ENCODE peak calls at places on chromosomes 3 and 15, in six cellular contexts. One of them, this sample, is unnamed. For H3K9me3, the result is how much of the 10 kb centered on the place peaks cover.

GRCh38 chr3:156151824-156152428 is 31.5 kb downstream of the KCNAB1 start:
- DNase-seq in psoas muscle: peak
- DNase-seq in left ventricle myocardium inferior: peak
- DNase-seq in heart right ventricle: peak
- DNase-seq in stomach: peak
- DNase-seq in ascending aorta: peak
- DNase-seq in this sample: peak

GRCh38 chr3:190807719-190808375 is 54.6 kb downstream of the GMNC start:
- DNase-seq in psoas muscle: peak
- DNase-seq in stomach: peak
- DNase-seq in heart right ventricle: peak
- DNase-seq in ascending aorta: no peak
- DNase-seq in left ventricle myocardium inferior: peak
- DNase-seq in this sample: no peak

GRCh38 chr3:6861331-6861988 is 545 bp downstream of the GRM7 start:
- DNase-seq in heart right ventricle: no peak
- DNase-seq in left ventricle myocardium inferior: no peak
- DNase-seq in psoas muscle: no peak
- DNase-seq in stomach: no peak
- DNase-seq in ascending aorta: no peak
- DNase-seq in this sample: peak

GRCh38 chr15:67161881-67162280 is 92.6 kb downstream of the AAGAB start:
- DNase-seq in psoas muscle: no peak
- DNase-seq in heart right ventricle: no peak
- DNase-seq in stomach: no peak
- DNase-seq in ascending aorta: no peak
- DNase-seq in left ventricle myocardium inferior: no peak
- DNase-seq in this sample: no peak

GRCh38 chr3:43097681-43098080 is 8.2 kb downstream of the POMGNT2 start:
- DNase-seq in heart right ventricle: no peak
- DNase-seq in ascending aorta: no peak
- DNase-seq in stomach: no peak
- DNase-seq in psoas muscle: no peak
- DNase-seq in left ventricle myocardium inferior: no peak
- DNase-seq in this sample: no peak

GRCh38 chr3:17986393-17986816 is 244.0 kb upstream of the TBC1D5 start:
- DNase-seq in ascending aorta: no peak
- DNase-seq in heart right ventricle: no peak
- DNase-seq in left ventricle myocardium inferior: no peak
- DNase-seq in stomach: no peak
- DNase-seq in psoas muscle: no peak
- DNase-seq in this sample: no peak

GRCh38 chr3:184674626-184675025 is 37.2 kb downstream of the MAGEF1 start:
- DNase-seq in ascending aorta: no peak
- DNase-seq in heart right ventricle: no peak
- DNase-seq in psoas muscle: no peak
- DNase-seq in left ventricle myocardium inferior: no peak
- DNase-seq in stomach: no peak
- DNase-seq in this sample: no peak

GRCh38 chr3:46380471-46381215 is 9.9 kb downstream of the CCR5 start:
- DNase-seq in psoas muscle: peak
- DNase-seq in ascending aorta: no peak
- DNase-seq in left ventricle myocardium inferior: no peak
- DNase-seq in stomach: no peak
- DNase-seq in heart right ventricle: no peak
- DNase-seq in this sample: no peak

GRCh38 chr3:18716821-18717220 is 291.7 kb upstream of the SATB1 start:
- DNase-seq in stomach: no peak
- DNase-seq in ascending aorta: no peak
- DNase-seq in psoas muscle: no peak
- DNase-seq in left ventricle myocardium inferior: no peak
- DNase-seq in heart right ventricle: no peak
- DNase-seq in this sample: no peak

DNA sequence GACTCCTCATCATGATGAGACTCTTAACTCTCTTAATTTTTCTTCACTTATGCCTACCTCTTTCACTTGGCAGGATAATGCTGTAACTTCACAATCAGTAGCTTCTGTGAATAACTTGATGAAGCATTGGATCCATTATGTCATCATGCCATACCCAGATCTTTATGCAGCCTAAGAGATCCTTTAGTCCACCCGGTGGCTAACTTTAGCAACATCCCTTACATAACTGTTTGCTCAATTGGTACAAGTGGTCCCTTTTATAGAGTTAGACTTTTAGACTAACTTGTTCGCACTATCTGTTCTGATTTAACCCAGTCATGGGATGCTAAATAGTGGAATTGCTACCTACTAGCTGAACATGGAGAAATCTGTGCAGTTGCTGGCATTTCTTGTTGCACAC is 184.5 kb downstream of the USP13 start:
- DNase-seq in stomach: no peak
- DNase-seq in psoas muscle: no peak
- DNase-seq in left ventricle myocardium inferior: no peak
- DNase-seq in ascending aorta: no peak
- DNase-seq in heart right ventricle: no peak
- DNase-seq in this sample: no peak
- TF ChIP-seq CTCF in stomach: no peak
- TF ChIP-seq CTCF in psoas muscle: no peak
- TF ChIP-seq CTCF in left ventricle myocardium inferior: no peak
- TF ChIP-seq CTCF in ascending aorta: no peak
- TF ChIP-seq CTCF in heart right ventricle: no peak
- TF ChIP-seq CTCF in this sample: no peak

GRCh38 chr15:25226360-25226759 is 212.5 kb downstream of the UBE3A start:
- DNase-seq in psoas muscle: no peak
- DNase-seq in ascending aorta: no peak
- DNase-seq in stomach: no peak
- DNase-seq in left ventricle myocardium inferior: peak
- DNase-seq in heart right ventricle: peak
- DNase-seq in this sample: no peak
- H3K9me3 ChIP-seq in psoas muscle: under half
- H3K9me3 ChIP-seq in ascending aorta: under half
- H3K9me3 ChIP-seq in stomach: half or more
- H3K9me3 ChIP-seq in left ventricle myocardium inferior: under half
- H3K9me3 ChIP-seq in heart right ventricle: under half
- H3K9me3 ChIP-seq in this sample: under half

GRCh38 chr15:40008061-40008460 is 30.9 kb downstream of the SRP14 start:
- DNase-seq in ascending aorta: no peak
- DNase-seq in heart right ventricle: no peak
- DNase-seq in stomach: no peak
- DNase-seq in left ventricle myocardium inferior: no peak
- DNase-seq in psoas muscle: no peak
- DNase-seq in this sample: no peak

GRCh38 chr15:40006003-40006402 is 33.0 kb downstream of the SRP14 start:
- DNase-seq in stomach: no peak
- DNase-seq in heart right ventricle: no peak
- DNase-seq in ascending aorta: no peak
- DNase-seq in psoas muscle: no peak
- DNase-seq in left ventricle myocardium inferior: no peak
- DNase-seq in this sample: no peak

GRCh38 chr15:40010681-40011080 is 28.3 kb downstream of the SRP14 start:
- DNase-seq in psoas muscle: peak
- DNase-seq in ascending aorta: no peak
- DNase-seq in heart right ventricle: no peak
- DNase-seq in stomach: no peak
- DNase-seq in left ventricle myocardium inferior: no peak
- DNase-seq in this sample: no peak

GRCh38 chr15:40003491-40003916 is 35.5 kb downstream of the SRP14 start:
- DNase-seq in left ventricle myocardium inferior: no peak
- DNase-seq in psoas muscle: no peak
- DNase-seq in heart right ventricle: no peak
- DNase-seq in stomach: no peak
- DNase-seq in ascending aorta: no peak
- DNase-seq in this sample: no peak

DNA sequence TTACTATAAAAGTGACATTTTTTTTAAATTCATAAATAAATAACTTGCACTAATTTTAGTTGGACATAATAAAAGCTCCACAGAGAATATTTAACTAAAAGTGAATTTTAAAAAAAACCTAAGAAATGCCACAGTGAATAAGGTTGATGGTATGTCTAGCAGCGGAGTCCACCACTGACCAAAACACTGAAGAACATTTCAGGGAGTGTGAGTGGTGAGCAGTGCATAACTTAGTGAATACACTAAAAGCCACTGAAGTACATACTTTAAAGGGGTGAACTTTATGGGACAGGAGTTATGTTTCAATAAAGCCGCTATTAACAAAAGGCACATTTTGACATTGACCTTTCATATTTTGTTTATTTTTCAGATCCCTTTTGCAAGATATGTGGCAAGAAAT is 32.3 kb downstream of the SRP14 start:
- DNase-seq in psoas muscle: no peak
- DNase-seq in stomach: no peak
- DNase-seq in heart right ventricle: no peak
- DNase-seq in ascending aorta: no peak
- DNase-seq in left ventricle myocardium inferior: no peak
- DNase-seq in this sample: no peak
- H3K27ac ChIP-seq in psoas muscle: no peak
- H3K27ac ChIP-seq in stomach: no peak
- H3K27ac ChIP-seq in heart right ventricle: no peak
- H3K27ac ChIP-seq in ascending aorta: no peak
- H3K27ac ChIP-seq in left ventricle myocardium inferior: no peak
- H3K27ac ChIP-seq in this sample: no peak

GRCh38 chr15:79595995-79596622 is 164.0 kb downstream of the MINAR1 start:
- DNase-seq in ascending aorta: no peak
- DNase-seq in heart right ventricle: peak
- DNase-seq in left ventricle myocardium inferior: no peak
- DNase-seq in stomach: peak
- DNase-seq in psoas muscle: no peak
- DNase-seq in this sample: peak

GRCh38 chr15:79592126-79592525 is 160.0 kb downstream of the MINAR1 start:
- DNase-seq in left ventricle myocardium inferior: no peak
- DNase-seq in psoas muscle: no peak
- DNase-seq in stomach: no peak
- DNase-seq in heart right ventricle: no peak
- DNase-seq in ascending aorta: no peak
- DNase-seq in this sample: no peak

GRCh38 chr15:79598639-79599038 is 166.5 kb downstream of the MINAR1 start:
- DNase-seq in ascending aorta: no peak
- DNase-seq in heart right ventricle: no peak
- DNase-seq in left ventricle myocardium inferior: no peak
- DNase-seq in psoas muscle: no peak
- DNase-seq in stomach: no peak
- DNase-seq in this sample: no peak

GRCh38 chr15:79595271-79595670 is 163.1 kb downstream of the MINAR1 start:
- DNase-seq in left ventricle myocardium inferior: no peak
- DNase-seq in psoas muscle: no peak
- DNase-seq in ascending aorta: no peak
- DNase-seq in heart right ventricle: no peak
- DNase-seq in stomach: no peak
- DNase-seq in this sample: peak

GRCh38 chr15:79593119-79593869 is 161.2 kb downstream of the MINAR1 start:
- DNase-seq in heart right ventricle: no peak
- DNase-seq in psoas muscle: no peak
- DNase-seq in ascending aorta: no peak
- DNase-seq in left ventricle myocardium inferior: no peak
- DNase-seq in stomach: no peak
- DNase-seq in this sample: peak
- TF ChIP-seq CTCF in heart right ventricle: no peak
- TF ChIP-seq CTCF in psoas muscle: no peak
- TF ChIP-seq CTCF in ascending aorta: no peak
- TF ChIP-seq CTCF in left ventricle myocardium inferior: no peak
- TF ChIP-seq CTCF in stomach: no peak
- TF ChIP-seq CTCF in this sample: peak

DNA sequence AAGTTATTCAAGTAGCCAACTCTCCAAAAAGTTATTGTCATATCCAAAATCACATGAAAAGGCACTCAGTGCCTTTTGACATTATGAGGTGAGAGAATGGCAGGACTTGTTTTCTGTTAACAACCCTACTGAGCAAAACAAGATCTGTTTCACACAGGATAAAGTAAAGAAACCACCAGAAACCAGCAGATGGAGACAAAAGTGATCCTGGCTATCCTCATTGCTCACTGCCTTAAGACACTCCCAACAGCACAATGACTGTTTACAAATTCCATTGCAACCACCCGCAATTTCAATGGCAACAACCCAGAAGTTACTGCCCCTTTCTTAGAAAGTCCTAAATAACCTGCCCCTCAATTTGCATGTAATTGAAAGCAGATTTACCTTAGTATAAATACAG is 352.6 kb upstream of the NDN start:
- DNase-seq in left ventricle myocardium inferior: no peak
- DNase-seq in stomach: no peak
- DNase-seq in ascending aorta: no peak
- DNase-seq in psoas muscle: no peak
- DNase-seq in heart right ventricle: no peak
- DNase-seq in this sample: no peak
- H3K9me3 ChIP-seq in left ventricle myocardium inferior: under half
- H3K9me3 ChIP-seq in stomach: under half
- H3K9me3 ChIP-seq in ascending aorta: under half
- H3K9me3 ChIP-seq in psoas muscle: under half
- H3K9me3 ChIP-seq in heart right ventricle: under half
- H3K9me3 ChIP-seq in this sample: under half

DNA sequence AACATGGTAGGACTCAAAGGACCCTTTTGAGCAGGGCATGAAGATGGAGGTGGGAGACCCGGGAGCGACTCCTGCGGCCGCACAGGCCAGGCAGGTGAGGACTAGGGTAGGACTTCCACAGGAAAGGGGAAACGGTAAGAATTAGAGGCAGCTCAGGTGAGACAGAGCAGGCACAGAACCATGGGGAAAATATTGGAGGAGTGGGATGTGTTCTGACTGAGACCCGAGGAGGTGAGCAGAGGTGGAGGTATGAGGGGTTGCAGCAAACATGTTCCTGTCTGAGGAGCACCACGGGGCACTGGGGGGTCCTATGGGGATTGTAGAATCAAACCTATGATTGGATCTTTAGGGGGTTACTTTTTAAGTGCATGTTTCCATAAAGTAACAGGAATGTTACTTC is 1.4 kb upstream of the ISG20 start:
- DNase-seq in left ventricle myocardium inferior: no peak
- DNase-seq in stomach: no peak
- DNase-seq in ascending aorta: no peak
- DNase-seq in heart right ventricle: no peak
- DNase-seq in psoas muscle: peak
- DNase-seq in this sample: no peak
- H3K27ac ChIP-seq in left ventricle myocardium inferior: peak
- H3K27ac ChIP-seq in stomach: peak
- H3K27ac ChIP-seq in ascending aorta: peak
- H3K27ac ChIP-seq in heart right ventricle: peak
- H3K27ac ChIP-seq in psoas muscle: no peak
- H3K27ac ChIP-seq in this sample: no peak

GRCh38 chr3:107794664-107795443 is 272.1 kb downstream of the BBX start:
- DNase-seq in ascending aorta: no peak
- DNase-seq in stomach: no peak
- DNase-seq in heart right ventricle: no peak
- DNase-seq in psoas muscle: no peak
- DNase-seq in left ventricle myocardium inferior: no peak
- DNase-seq in this sample: no peak
- TF ChIP-seq CTCF in ascending aorta: no peak
- TF ChIP-seq CTCF in stomach: peak
- TF ChIP-seq CTCF in heart right ventricle: peak
- TF ChIP-seq CTCF in psoas muscle: peak
- TF ChIP-seq CTCF in left ventricle myocardium inferior: peak
- TF ChIP-seq CTCF in this sample: peak

GRCh38 chr15:93382196-93382820 is 293.3 kb upstream of the RGMA start:
- DNase-seq in heart right ventricle: no peak
- DNase-seq in stomach: peak
- DNase-seq in ascending aorta: no peak
- DNase-seq in psoas muscle: no peak
- DNase-seq in left ventricle myocardium inferior: no peak
- DNase-seq in this sample: no peak
- H3K9me3 ChIP-seq in heart right ventricle: under half
- H3K9me3 ChIP-seq in stomach: under half
- H3K9me3 ChIP-seq in ascending aorta: under half
- H3K9me3 ChIP-seq in psoas muscle: under half
- H3K9me3 ChIP-seq in left ventricle myocardium inferior: under half
- H3K9me3 ChIP-seq in this sample: under half

This sample was measured in WERI-Rb-1.